ENCODE peak calls at places on chromosomes 7 and 10, in five cellular contexts. L is Daoy, D is midbrain, K is PC-9, Y is AG08395. P is an unnamed sample.

GRCh38 chr10:52314007-52314821 is at the start of gene DKK1:
- DNase-seq in L (peak), Y (peak), D (peak), K (peak), P (no peak)

GRCh38 chr7:74040791-74041520 is 13.0 kb downstream of the ELN start:
- DNase-seq in K (no peak), L (no peak), Y (no peak), D (no peak), P (no peak)

GRCh38 chr10:3222068-3222467 is 49.5 kb upstream of the PITRM1 start:
- DNase-seq in Y (no peak), K (peak), L (peak), D (no peak), P (no peak)

GRCh38 chr7:47622946-47623640 is 41.2 kb upstream of the TNS3 start:
- DNase-seq in L (peak), K (no peak), D (peak), Y (peak), P (no peak)

GRCh38 chr7:1567082-1567771 is 2.6 kb downstream of the PSMG3 start:
- DNase-seq in Y (peak), D (no peak), L (peak), K (peak), P (no peak)

GRCh38 chr7:134948736-134949135 is 37.6 kb upstream of the AGBL3 start:
- DNase-seq in D (no peak), K (peak), Y (peak), L (no peak), P (no peak)

GRCh38 chr7:50475340-50475739 is 25.2 kb upstream of the FIGNL1 start:
- DNase-seq in D (no peak), L (no peak), Y (no peak), K (no peak), P (no peak)

GRCh38 chr7:134182078-134182477 is 54.9 kb downstream of the LRGUK start:
- DNase-seq in K (no peak), L (no peak), Y (no peak), D (no peak), P (no peak)

GRCh38 chr7:2237109-2237602 is 4.4 kb upstream of the MAD1L1 start:
- DNase-seq in D (peak), Y (no peak), L (no peak), K (no peak), P (no peak)

GRCh38 chr7:24729365-24730017 is 27.8 kb downstream of the GSDME start:
- DNase-seq in K (no peak), L (no peak), Y (no peak), D (no peak), P (no peak)